ENCODE peak calls at places on chromosomes 6 and 20, in nine cellular contexts. Y, V, C, G, P, K, N, X and M are unnamed samples.

GRCh38 chr20:4472906-4473305 is 248.8 kb upstream of the PRND start:
- DNase-seq in G (no peak), C (no peak), K (no peak), N (no peak), P (no peak), Y (no peak), X (no peak), V (no peak), M (no peak)

GRCh38 chr6:116265081-116265829 is 11.4 kb upstream of the TSPYL4 start:
- DNase-seq in C (no peak), N (peak), V (no peak), P (no peak), Y (no peak), X (no peak), G (no peak), K (no peak), M (peak)

GRCh38 chr6:4518506-4518905 is 257.7 kb upstream of the CDYL start:
- DNase-seq in X (no peak), N (peak), K (no peak), C (peak), G (no peak), Y (no peak), P (no peak), V (no peak), M (peak)

GRCh38 chr6:46056906-46057529 is 41.4 kb upstream of the CLIC5 start:
- DNase-seq in N (peak), P (no peak), G (no peak), X (no peak), V (no peak), K (no peak), Y (no peak), C (no peak), M (no peak)

GRCh38 chr20:25187638-25188037 is 7.9 kb upstream of the ENTPD6 start:
- DNase-seq in P (no peak), K (no peak), C (no peak), V (no peak), N (no peak), Y (no peak), X (no peak), G (no peak), M (no peak)

GRCh38 chr20:63553251-63553932 is 567 bp upstream of the FNDC11 start:
- DNase-seq in X (peak), Y (peak), K (no peak), C (peak), V (peak), G (peak), P (peak), N (peak), M (peak)

GRCh38 chr20:17843246-17844132 is 125.1 kb downstream of the SNX5 start:
- DNase-seq in C (peak), G (peak), N (peak), X (no peak), V (no peak), K (no peak), Y (no peak), P (no peak), M (peak)

GRCh38 chr6:36968266-36968977 is 13.9 kb downstream of the PI16 start:
- DNase-seq in G (peak), Y (no peak), C (no peak), K (no peak), P (peak), N (no peak), X (no peak), V (no peak), M (peak)

GRCh38 chr6:93376026-93376540 is 43.3 kb downstream of the EPHA7 start:
- DNase-seq in N (no peak), Y (no peak), C (no peak), G (no peak), K (no peak), X (no peak), P (no peak), V (no peak), M (no peak)

GRCh38 chr6:153145591-153145990 is 14.5 kb upstream of the RGS17 start:
- DNase-seq in C (peak), V (no peak), P (no peak), X (no peak), G (no peak), N (no peak), Y (no peak), K (no peak), M (no peak)
- TF ChIP-seq CTCF in C (no peak), V (no peak), P (no peak), X (no peak), G (no peak), N (no peak), Y (no peak), K (no peak), M (no peak)

DNA sequence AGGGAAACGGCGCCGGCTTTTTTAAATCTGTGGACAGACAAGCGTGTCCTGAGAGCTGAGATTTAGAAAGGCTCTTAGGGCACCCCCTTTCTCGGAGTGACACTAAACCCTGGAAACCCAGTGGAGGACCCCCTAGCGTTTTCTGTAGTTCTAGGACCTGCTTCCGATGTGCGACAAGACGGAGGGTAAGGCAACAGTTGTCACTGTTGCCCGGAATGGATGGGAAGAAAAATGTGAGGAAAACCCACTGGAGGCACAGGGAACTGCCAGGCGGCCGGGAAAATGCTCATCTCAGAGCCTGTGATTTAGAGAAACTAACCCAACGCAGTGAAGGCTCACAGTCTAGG is 551 bp upstream of the ATP5F1E start:
- DNase-seq in Y (no peak), G (no peak), X (no peak), K (no peak), V (peak), C (no peak), N (peak), P (no peak), M (no peak)
- TF ChIP-seq CTCF in Y (no peak), G (peak), X (peak), K (peak), V (peak), C (no peak), N (peak), P (peak), M (no peak)

GRCh38 chr6:48449002-48449401 is 338.0 kb upstream of the PTCHD4 start:
- DNase-seq in G (no peak), X (no peak), C (no peak), Y (no peak), V (no peak), K (no peak), N (peak), P (no peak), M (no peak)
- TF ChIP-seq CTCF in G (no peak), X (no peak), C (no peak), Y (no peak), V (no peak), K (peak), N (peak), P (no peak), M (peak)

GRCh38 chr6:35931120-35931561 is 10.2 kb upstream of the SRPK1 start:
- DNase-seq in P (no peak), K (no peak), N (no peak), X (peak), G (no peak), C (no peak), V (peak), Y (no peak), M (no peak)

GRCh38 chr6:35926509-35927215 is 5.8 kb upstream of the SRPK1 start:
- DNase-seq in K (no peak), X (no peak), N (no peak), C (no peak), Y (no peak), P (no peak), G (no peak), V (no peak), M (no peak)

GRCh38 chr6:35933844-35934243 is 12.9 kb upstream of the SRPK1 start:
- DNase-seq in V (no peak), P (no peak), G (no peak), N (no peak), Y (no peak), K (no peak), C (no peak), X (no peak), M (no peak)

GRCh38 chr6:35925961-35926360 is 5.1 kb upstream of the SRPK1 start:
- DNase-seq in G (no peak), K (no peak), P (no peak), C (no peak), V (no peak), Y (no peak), N (no peak), X (no peak), M (no peak)

DNA sequence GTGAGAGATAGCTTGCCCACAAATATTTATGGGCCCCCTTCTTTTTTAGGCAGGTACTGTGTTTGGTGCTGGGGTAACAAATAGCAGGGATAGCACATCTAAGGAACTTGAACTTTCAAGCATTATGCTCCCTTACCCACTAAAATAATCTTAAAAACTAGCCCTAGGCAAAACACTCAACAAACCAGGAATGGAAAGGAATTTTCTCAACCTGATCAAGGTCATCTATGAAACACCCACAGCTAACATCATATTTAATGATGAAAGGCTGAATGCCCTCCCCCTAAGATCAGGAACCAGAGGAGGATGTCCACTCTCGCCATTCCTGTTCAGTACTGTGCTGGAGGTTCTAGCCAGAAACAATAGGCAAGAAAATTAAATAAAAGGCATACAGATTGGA is 8.7 kb upstream of the SRPK1 start:
- DNase-seq in G (no peak), N (no peak), X (no peak), V (no peak), P (no peak), Y (no peak), C (no peak), K (no peak), M (no peak)
- TF ChIP-seq CTCF in G (no peak), N (no peak), X (no peak), V (no peak), P (no peak), Y (no peak), C (no peak), K (no peak), M (no peak)

GRCh38 chr6:131831392-131831791 is 23.6 kb downstream of the ENPP1 start:
- DNase-seq in P (no peak), K (no peak), G (no peak), N (peak), X (no peak), Y (no peak), V (no peak), C (no peak), M (peak)

GRCh38 chr6:131828946-131829345 is 21.1 kb downstream of the ENPP1 start:
- DNase-seq in K (no peak), N (no peak), V (no peak), X (no peak), Y (no peak), C (no peak), P (no peak), G (no peak), M (no peak)

GRCh38 chr6:131825946-131826345 is 18.1 kb downstream of the ENPP1 start:
- DNase-seq in Y (no peak), C (no peak), K (peak), N (no peak), X (no peak), P (no peak), V (no peak), G (no peak), M (no peak)

GRCh38 chr6:131831886-131832285 is 24.1 kb downstream of the ENPP1 start:
- DNase-seq in P (no peak), Y (no peak), X (no peak), G (no peak), V (no peak), N (no peak), C (no peak), K (no peak), M (no peak)

DNA sequence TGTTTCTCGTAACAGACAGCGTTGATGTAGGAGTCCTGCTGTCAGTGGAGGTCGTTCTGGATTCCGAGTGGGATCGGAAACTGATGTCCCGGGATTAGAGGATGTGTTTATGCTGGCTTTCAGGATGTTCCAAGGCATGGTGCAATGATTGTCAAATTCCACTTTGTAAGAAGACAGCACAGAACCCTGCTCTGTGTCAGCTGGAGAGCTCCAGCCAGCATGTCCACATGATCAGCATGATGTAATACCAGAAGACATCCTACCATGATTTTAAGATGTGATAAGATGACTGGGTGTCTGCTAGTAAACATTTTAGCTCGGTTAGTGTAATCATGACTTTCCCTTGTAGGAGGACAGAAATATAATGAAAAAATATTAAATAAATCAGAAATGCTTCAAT is 20.3 kb downstream of the ENPP1 start:
- DNase-seq in G (no peak), X (no peak), K (no peak), N (no peak), V (no peak), Y (no peak), P (no peak), C (no peak), M (no peak)
- TF ChIP-seq CTCF in G (no peak), X (no peak), K (no peak), N (no peak), V (no peak), Y (no peak), P (no peak), C (no peak), M (no peak)

GRCh38 chr6:31532644-31533454 is 4.1 kb downstream of the MCCD1 start:
- DNase-seq in P (no peak), K (no peak), N (no peak), C (no peak), G (no peak), Y (no peak), V (no peak), X (no peak), M (no peak)

GRCh38 chr6:31529329-31530150 is 778 bp downstream of the MCCD1 start:
- DNase-seq in G (no peak), P (no peak), V (no peak), Y (no peak), K (no peak), C (no peak), N (no peak), X (no peak), M (no peak)

GRCh38 chr6:31531771-31532643 is 3.2 kb downstream of the MCCD1 start:
- DNase-seq in Y (no peak), V (no peak), C (no peak), P (no peak), N (no peak), X (no peak), K (no peak), G (no peak), M (no peak)

GRCh38 chr6:31530659-31531058 is 1.9 kb downstream of the MCCD1 start:
- DNase-seq in G (no peak), Y (no peak), P (no peak), N (no peak), K (no peak), X (no peak), V (no peak), C (no peak), M (no peak)

DNA sequence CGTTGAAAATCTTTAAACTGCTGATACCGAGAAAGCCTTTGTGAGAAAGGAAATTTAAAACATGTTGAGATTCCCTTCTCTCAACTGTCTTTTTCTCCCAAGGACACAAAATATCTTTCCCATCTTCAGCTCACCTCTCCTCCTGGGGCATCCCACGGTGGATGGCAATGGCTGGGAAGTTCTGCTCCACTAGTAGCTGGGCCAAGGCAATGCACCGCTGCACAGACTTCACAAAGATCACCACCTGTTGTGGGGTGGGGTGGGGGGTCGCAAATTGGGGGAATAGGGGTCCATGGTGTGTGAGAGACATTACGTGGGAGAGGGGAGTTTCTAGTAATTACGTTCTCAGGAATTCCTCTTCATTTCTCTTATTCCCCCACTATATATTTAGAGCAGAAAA is 2.4 kb downstream of the MCCD1 start:
- DNase-seq in N (no peak), V (no peak), C (no peak), P (no peak), Y (no peak), K (no peak), X (no peak), G (no peak), M (no peak)
- TF ChIP-seq CTCF in N (no peak), V (no peak), C (no peak), P (no peak), Y (no peak), K (no peak), X (no peak), G (no peak), M (no peak)

DNA sequence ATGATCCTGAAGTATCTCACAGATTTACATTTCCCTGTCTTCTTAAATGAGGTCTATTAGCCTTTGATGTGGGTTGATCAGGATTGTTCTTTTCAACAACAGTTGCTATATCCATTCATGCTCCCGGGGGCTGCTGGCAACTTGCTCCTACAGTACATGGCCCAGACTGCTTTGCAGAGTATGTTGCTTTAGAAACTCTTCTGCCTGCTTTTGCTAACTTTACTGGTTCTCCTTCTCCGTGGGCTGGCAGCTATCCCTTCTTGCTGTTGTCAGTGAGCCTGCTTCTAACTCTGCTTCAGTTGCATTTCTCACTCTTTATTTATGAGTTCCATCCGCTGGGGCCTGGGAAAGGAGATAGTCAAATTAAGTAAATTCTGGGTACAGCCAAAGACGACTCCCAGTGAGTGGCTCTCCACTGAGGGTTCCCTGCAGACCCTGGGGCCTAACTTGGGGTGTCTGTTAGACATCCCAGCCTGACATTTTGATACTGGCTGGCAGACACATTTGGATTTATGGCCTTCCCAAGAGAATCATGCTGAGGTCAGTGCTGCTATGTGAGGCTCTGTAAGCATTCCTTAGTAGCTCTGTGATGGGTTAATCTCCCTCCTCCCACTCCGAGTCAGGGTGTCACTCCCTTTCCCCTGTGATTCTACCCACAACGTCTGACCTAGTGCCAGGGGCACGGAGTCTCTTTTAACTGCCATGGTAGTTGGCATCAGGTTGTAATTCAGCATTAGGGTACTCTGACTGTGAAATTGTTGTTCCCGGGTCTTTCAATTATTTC is 73.6 kb downstream of the SLX4IP start:
- DNase-seq in V (no peak), P (no peak), N (peak), Y (no peak), X (no peak), C (no peak), G (peak), K (no peak), M (no peak)
- TF ChIP-seq CTCF in V (no peak), P (no peak), N (no peak), Y (no peak), X (no peak), C (no peak), G (no peak), K (no peak), M (no peak)

DNA sequence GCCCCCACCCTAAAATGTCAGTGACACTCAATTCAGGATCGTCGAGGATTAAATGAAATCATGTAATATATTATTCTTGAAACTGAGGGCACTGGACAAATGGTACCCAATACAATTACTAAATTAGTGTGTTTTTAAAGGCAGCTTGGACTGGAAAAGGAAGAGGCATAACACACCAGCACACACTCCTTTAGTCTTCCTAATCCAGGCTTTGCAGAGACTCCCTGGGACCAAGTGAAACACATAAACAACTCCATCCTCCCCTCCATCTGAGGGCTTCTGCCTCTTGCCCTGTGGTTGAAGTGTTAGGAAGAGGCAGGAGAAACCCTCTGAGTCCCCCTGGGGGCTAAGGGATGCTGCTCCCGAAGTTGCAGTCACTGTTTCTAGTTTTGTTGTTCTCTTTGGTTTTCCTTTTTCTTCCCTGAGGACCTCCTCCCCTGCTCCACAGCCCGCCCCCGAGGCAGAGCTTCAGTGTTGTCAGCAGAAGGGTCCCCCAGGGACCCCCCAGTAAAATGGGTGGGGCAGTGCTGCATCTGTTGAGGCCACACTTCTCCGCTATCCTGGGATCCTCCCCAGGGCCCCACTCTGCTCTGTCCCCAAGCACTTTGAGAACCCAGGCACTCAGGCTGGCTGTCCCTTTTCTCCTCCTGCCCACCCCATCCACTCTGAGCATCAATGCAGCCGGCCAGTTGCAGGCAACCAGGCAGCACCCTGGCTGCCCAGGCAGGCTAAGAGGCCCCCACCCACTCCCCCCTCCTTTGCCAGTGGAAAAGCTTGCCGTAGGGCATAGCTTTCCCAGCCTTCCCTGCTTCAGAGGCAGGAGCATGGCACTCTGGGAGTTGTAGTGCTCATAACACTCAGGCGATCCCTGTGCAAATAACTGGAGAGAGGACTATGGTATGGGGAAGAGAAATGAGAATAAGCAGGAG is 5.9 kb downstream of the TMEM63B start:
- DNase-seq in V (peak), K (no peak), P (no peak), G (peak), N (peak), X (no peak), C (no peak), Y (no peak), M (peak)
- TF ChIP-seq CTCF in V (no peak), K (no peak), P (no peak), G (no peak), N (no peak), X (no peak), C (no peak), Y (no peak), M (no peak)